ENCODE peak calls at places on chromosomes 12 and 14, in four cellular contexts. B is stimulated activated CD4-positive, alpha-beta T cell treated with anti-CD3 and anti-CD28 coated beads, Interleukin-2, amount 100 ng/mL, for 24 hours; V is H7; I is HEK293T. M is an unnamed sample.
A peak's percentile ranks its signal among the peaks of the same experiment; 100 is the strongest.

GRCh38 chr14:68695326-68695768 is 97.5 kb downstream of the ZFP36L1 start:
- DNase-seq in V (no peak), I (no peak), B (peak; percentile 16), M (no peak)

GRCh38 chr12:85568395-85569103 is 267.7 kb downstream of the RASSF9 start:
- DNase-seq in B (no peak), V (no peak), I (no peak), M (peak; percentile 4)

GRCh38 chr12:123934016-123934620 is 38.5 kb downstream of the CCDC92 start:
- DNase-seq in V (no peak), B (no peak), I (no peak), M (no peak)

GRCh38 chr12:65937806-65938205 is 113.5 kb downstream of the HMGA2 start:
- DNase-seq in B (no peak), I (no peak), V (no peak), M (no peak)

GRCh38 chr12:112450725-112451124 is 32.0 kb downstream of the PTPN11 start:
- DNase-seq in I (no peak), V (no peak), B (no peak), M (no peak)

GRCh38 chr12:52086366-52086765 is 6.9 kb downstream of the SMIM41 start:
- DNase-seq in V (peak; percentile 46), I (no peak), B (no peak), M (no peak)

GRCh38 chr14:53670701-53671100 is 285.9 kb downstream of the BMP4 start:
- DNase-seq in B (no peak), I (no peak), V (no peak), M (no peak)

GRCh38 chr12:7498832-7499231 is 4.7 kb downstream of the CD163 start:
- DNase-seq in V (no peak), I (no peak), B (no peak), M (no peak)

GRCh38 chr12:51874013-51874412 is 13.9 kb upstream of the ANKRD33 start:
- DNase-seq in I (no peak), B (no peak), V (no peak), M (peak; percentile 47)

GRCh38 chr12:117342682-117343081 is 18.7 kb downstream of the NOS1 start:
- DNase-seq in V (no peak), I (no peak), B (no peak), M (no peak)

GRCh38 chr12:95014554-95014953 is 11.1 kb upstream of the NDUFA12 start:
- DNase-seq in I (no peak), B (no peak), V (no peak), M (no peak)

GRCh38 chr12:57590536-57590891 is 478 bp upstream of the PIP4K2C start:
- DNase-seq in I (no peak), B (no peak), V (no peak), M (no peak)

GRCh38 chr12:6963016-6963731 is 7.3 kb downstream of the PHB2 start:
- DNase-seq in I (no peak), B (peak; percentile 33), V (peak; percentile 88), M (no peak)

GRCh38 chr14:96811265-96811664 is 14.1 kb downstream of the VRK1 start:
- DNase-seq in B (no peak), I (no peak), V (no peak), M (no peak)

GRCh38 chr12:91781114-91781513 is 364.5 kb downstream of the BTG1 start:
- DNase-seq in V (no peak), B (no peak), I (no peak), M (no peak)

GRCh38 chr12:22048351-22049041 is 2.5 kb downstream of the CMAS start:
- DNase-seq in V (no peak), I (no peak), B (no peak), M (peak; percentile 10)

GRCh38 chr14:87745507-87746118 is 247.4 kb downstream of the GALC start:
- DNase-seq in I (peak; percentile 31), B (peak; percentile 16), V (peak; percentile 73), M (peak; percentile 62)

GRCh38 chr12:2382391-2383155 is 329.8 kb downstream of the CACNA1C start:
- DNase-seq in I (no peak), V (no peak), B (no peak), M (no peak)

GRCh38 chr14:68789798-68790655 is 2.8 kb downstream of the ZFP36L1 start:
- DNase-seq in V (peak; percentile 54), I (no peak), B (peak; percentile 40), M (peak; percentile 26)

GRCh38 chr12:22229652-22230279 is 104.7 kb downstream of the ST8SIA1 start:
- DNase-seq in V (no peak), B (no peak), I (no peak), M (no peak)

GRCh38 chr12:8145754-8146415 is 10.9 kb upstream of the ZNF705A start:
- DNase-seq in V (peak; percentile 50), I (no peak), B (no peak), M (peak; percentile 65)

GRCh38 chr14:61406198-61406597 is 84.8 kb downstream of the PRKCH start:
- DNase-seq in V (peak; percentile 23), I (peak; percentile 26), B (no peak), M (peak; percentile 29)

GRCh38 chr12:56154246-56154771 is 1.9 kb downstream of the MYL6B start:
- DNase-seq in I (no peak), B (no peak), V (no peak), M (no peak)

GRCh38 chr14:60968099-60968498 is 12.8 kb downstream of the TRMT5 start:
- DNase-seq in I (no peak), B (no peak), V (no peak), M (no peak)

GRCh38 chr12:124391340-124392261 is 96.7 kb downstream of the RFLNA start:
- DNase-seq in B (peak; percentile 63), I (no peak), V (peak; percentile 64), M (no peak)

GRCh38 chr14:31024042-31024480 is 1.4 kb upstream of the AP4S1 start:
- DNase-seq in I (no peak), B (no peak), V (no peak), M (no peak)

GRCh38 chr14:73745571-73746539 is 31.7 kb upstream of the PNMA1 start:
- DNase-seq in V (no peak), B (no peak), I (no peak), M (no peak)

GRCh38 chr14:51716610-51717009 is 64.9 kb downstream of the FRMD6 start:
- DNase-seq in I (no peak), B (no peak), V (no peak), M (no peak)

GRCh38 chr12:12376636-12377448 is 20.0 kb downstream of the BORCS5 start:
- DNase-seq in B (no peak), V (peak; percentile 51), I (peak; percentile 68), M (peak; percentile 82)

GRCh38 chr14:74568896-74569295 is 43.1 kb downstream of the LTBP2 start:
- DNase-seq in I (no peak), B (no peak), V (no peak), M (no peak)

GRCh38 chr14:52402812-52403526 is 88.9 kb downstream of the PTGER2 start:
- DNase-seq in V (no peak), B (no peak), I (no peak), M (no peak)

GRCh38 chr14:91343051-91343450 is 74.6 kb downstream of the CCDC88C start:
- DNase-seq in B (no peak), I (no peak), V (no peak), M (no peak)

GRCh38 chr12:96238336-96239031 is 44.3 kb downstream of the ELK3 start:
- DNase-seq in I (no peak), B (no peak), V (no peak), M (no peak)

GRCh38 chr12:132836803-132837331 is 8.2 kb upstream of the GOLGA3 start:
- DNase-seq in V (no peak), I (no peak), B (no peak), M (no peak)

GRCh38 chr12:12367096-12367998 is 10.5 kb downstream of the BORCS5 start:
- DNase-seq in V (no peak), I (no peak), B (no peak), M (no peak)